ENCODE peak calls at places on chromosomes 7 and 10, in five cellular contexts. I, Q, H, U and R are unnamed samples.

GRCh38 chr7:42407828-42408227 is 170.8 kb upstream of the GLI3 start:
- DNase-seq in I (no peak), Q (no peak), H (no peak), U (no peak), R (no peak)

GRCh38 chr7:100444311-100445278 is 8.3 kb upstream of the PPP1R35 start:
- DNase-seq in I (peak; percentile 74), Q (no peak), H (no peak), U (peak; percentile 63), R (peak; percentile 41)

GRCh38 chr10:130787821-130788220 is 523.7 kb downstream of the TCERG1L start:
- DNase-seq in I (no peak), Q (no peak), H (no peak), U (no peak), R (no peak)

GRCh38 chr10:130333185-130333584 is 197.0 kb downstream of the GLRX3 start:
- DNase-seq in I (no peak), Q (no peak), H (no peak), U (no peak), R (no peak)

GRCh38 chr10:53997953-53998352 is 803.1 kb downstream of the PCDH15 start:
- DNase-seq in I (no peak), Q (no peak), H (no peak), U (no peak), R (no peak)

GRCh38 chr10:132101529-132101928 is 35.8 kb downstream of the JAKMIP3 start:
- DNase-seq in I (no peak), Q (no peak), H (peak; percentile 50), U (no peak), R (peak; percentile 34)

GRCh38 chr7:101856488-101857357 is 39.3 kb downstream of the CUX1 start:
- DNase-seq in I (peak; percentile 88), Q (no peak), H (no peak), U (peak; percentile 90), R (peak; percentile 73)

GRCh38 chr7:103524042-103524907 is 78.3 kb upstream of the SLC26A5 start:
- DNase-seq in I (peak; percentile 68), Q (peak; percentile 29), H (no peak), U (peak; percentile 17), R (no peak)

GRCh38 chr7:137337902-137338301 is 5.6 kb downstream of the PTN start:
- DNase-seq in I (no peak), Q (no peak), H (no peak), U (no peak), R (no peak)

GRCh38 chr10:10886861-10887539 is 130.7 kb upstream of the CELF2 start:
- DNase-seq in I (no peak), Q (no peak), H (no peak), U (no peak), R (no peak)

GRCh38 chr10:26555719-26556368 is 117.7 kb downstream of the APBB1IP start:
- DNase-seq in I (no peak), Q (no peak), H (no peak), U (no peak), R (no peak)

GRCh38 chr7:128431221-128431620 is 21.4 kb upstream of the IMPDH1 start:
- DNase-seq in I (no peak), Q (no peak), H (no peak), U (no peak), R (peak; percentile 62)

GRCh38 chr10:42859256-42859655 is 76.7 kb downstream of the BMS1 start:
- DNase-seq in I (no peak), Q (no peak), H (no peak), U (no peak), R (no peak)

GRCh38 chr10:86603256-86603655 is 51.1 kb upstream of the OPN4 start:
- DNase-seq in I (no peak), Q (no peak), H (no peak), U (no peak), R (no peak)

GRCh38 chr10:30219977-30220751 is 128.9 kb downstream of the MTPAP start:
- DNase-seq in I (peak; percentile 51), Q (no peak), H (no peak), U (no peak), R (no peak)

DNA sequence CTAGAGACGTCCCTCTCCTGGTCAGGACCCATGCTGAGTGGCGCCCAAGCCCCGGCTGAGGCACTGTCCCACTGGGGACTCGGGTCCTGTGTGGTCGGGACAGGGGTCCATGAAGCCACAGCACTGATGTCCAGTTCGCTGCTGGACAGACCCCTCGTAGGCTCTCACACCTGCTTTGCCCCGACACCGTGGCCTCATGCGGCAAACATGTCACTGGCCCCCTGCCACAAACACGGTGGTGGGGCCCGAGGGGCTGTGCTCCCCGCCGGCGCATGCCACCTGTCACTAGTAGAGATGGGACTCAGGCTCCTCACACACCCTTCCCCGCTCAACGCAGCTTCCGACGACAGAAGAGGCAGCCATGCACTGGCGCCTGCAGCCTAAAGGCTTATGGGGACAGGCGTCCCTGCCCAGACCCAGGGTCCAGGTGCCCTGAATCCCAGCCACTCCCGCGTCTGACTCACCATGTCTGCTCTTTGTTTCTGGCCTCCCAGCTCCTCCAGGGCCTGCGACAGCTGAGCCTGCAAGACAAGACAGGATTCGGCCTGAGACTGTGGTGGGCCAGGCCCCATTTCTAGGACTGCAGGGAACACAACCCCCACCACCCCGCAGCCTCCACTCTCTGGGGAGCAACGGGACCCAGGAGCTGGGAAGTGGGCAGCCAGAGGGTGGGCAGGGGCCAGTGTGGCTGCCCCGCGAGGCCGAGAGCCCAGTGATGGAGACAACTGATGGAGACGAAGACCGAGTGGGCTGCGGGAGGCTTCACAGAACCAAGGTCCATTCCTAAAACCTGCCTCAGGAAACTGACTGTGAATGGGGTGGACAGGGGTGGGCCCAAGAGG is 230.9 kb downstream of the MAD1L1 start:
- DNase-seq in I (no peak), Q (peak; percentile 8), H (no peak), U (no peak), R (no peak)
- H4K91ac ChIP-seq in I (no peak overlapping the region), Q (peak overlapping the region; percentile 53), H (no peak overlapping the region), U (no peak overlapping the region), R (no peak overlapping the region)

GRCh38 chr10:74792726-74793125 is 33.7 kb upstream of the KAT6B start:
- DNase-seq in I (no peak), Q (no peak), H (no peak), U (no peak), R (no peak)

GRCh38 chr10:74794531-74794930 is 31.9 kb upstream of the KAT6B start:
- DNase-seq in I (no peak), Q (no peak), H (no peak), U (no peak), R (no peak)

GRCh38 chr10:74801447-74801846 is 25.0 kb upstream of the KAT6B start:
- DNase-seq in I (no peak), Q (no peak), H (no peak), U (no peak), R (no peak)

GRCh38 chr10:74799840-74800239 is 26.6 kb upstream of the KAT6B start:
- DNase-seq in I (peak; percentile 94), Q (no peak), H (no peak), U (peak; percentile 66), R (no peak)

GRCh38 chr10:74797550-74797949 is 28.9 kb upstream of the KAT6B start:
- DNase-seq in I (no peak), Q (no peak), H (no peak), U (no peak), R (no peak)
- H3K27ac ChIP-seq in I (no peak overlapping the region), Q (no peak overlapping the region), H (no peak overlapping the region), U (no peak overlapping the region), R (no peak overlapping the region)

GRCh38 chr7:517848-518629 is 1.6 kb downstream of the PDGFA start:
- DNase-seq in I (peak; percentile 58), Q (peak; percentile 35), H (peak; percentile 72), U (peak; percentile 77), R (no peak)
- H3K18ac ChIP-seq in I (no peak overlapping the region), Q (peak overlapping the region; percentile 76), H (peak overlapping the region; percentile 48), U (peak overlapping the region; percentile 44), R (no peak overlapping the region)

DNA sequence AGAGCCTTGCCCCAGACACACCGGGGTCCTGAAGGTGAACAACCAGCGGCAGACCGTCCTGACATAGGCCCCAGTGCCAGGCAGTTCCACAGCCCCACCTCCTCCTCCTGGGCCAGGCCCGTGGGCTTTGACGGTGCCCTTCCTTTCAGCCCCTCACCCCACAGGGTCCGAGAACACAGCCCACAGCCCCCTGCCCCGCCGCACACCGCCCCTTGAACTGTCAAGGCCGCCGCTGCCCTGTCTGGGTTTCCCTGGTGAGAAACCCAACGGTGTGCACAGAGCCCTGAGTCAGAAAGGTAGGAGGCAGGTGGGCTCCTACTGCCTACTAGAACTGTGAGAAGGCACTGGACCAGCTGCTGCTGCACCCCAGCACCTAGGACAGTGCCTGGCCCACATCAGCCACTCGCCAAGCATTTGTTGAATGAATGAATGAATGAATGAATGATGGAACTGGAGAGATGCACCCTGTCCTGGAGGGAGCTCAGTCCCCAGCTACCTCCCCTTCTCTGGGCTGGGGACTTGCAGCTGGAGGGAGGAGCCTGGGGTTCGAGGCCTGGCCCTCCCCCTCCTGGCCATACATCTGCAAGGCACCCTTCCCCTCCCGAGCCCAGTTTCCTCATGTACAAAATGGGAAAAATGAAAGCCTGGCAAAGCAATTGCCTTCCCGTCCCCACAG is 117.9 kb downstream of the SLIT1 start:
- DNase-seq in I (no peak), Q (no peak), H (no peak), U (no peak), R (no peak)
- H4K91ac ChIP-seq in I (no peak overlapping the region), Q (no peak overlapping the region), H (no peak overlapping the region), U (no peak overlapping the region), R (no peak overlapping the region)

DNA sequence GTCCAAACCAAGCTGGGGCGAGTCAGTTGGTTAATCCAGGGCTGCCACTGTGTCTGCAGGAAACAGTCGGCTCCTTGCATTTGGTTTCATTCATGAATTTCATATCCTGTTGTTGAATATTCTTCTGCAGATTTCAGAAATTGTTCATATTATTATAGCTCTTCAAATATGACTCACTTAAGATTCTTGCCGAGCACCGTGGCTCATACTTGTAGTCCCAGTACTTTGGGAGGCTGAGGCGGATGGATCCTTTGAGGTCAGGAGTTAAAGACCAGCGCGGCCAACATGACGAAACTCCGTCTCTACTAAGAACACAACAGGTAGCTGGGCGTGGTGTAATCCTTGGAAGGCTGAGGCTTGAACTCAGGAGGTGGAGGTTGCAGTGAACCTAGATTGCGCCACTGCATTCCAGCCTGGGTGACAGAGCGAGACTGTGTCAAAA is 24.0 kb downstream of the PFKP start:
- DNase-seq in I (peak; percentile 94), Q (no peak), H (no peak), U (peak; percentile 64), R (no peak)
- H3K27ac ChIP-seq in I (peak overlapping the region; percentile 81), Q (no peak overlapping the region), H (no peak overlapping the region), U (peak overlapping the region; percentile 93), R (no peak overlapping the region)

GRCh38 chr10:88343761-88344484 is 239.2 kb downstream of the RNLS start:
- DNase-seq in I (no peak), Q (no peak), H (no peak), U (peak; percentile 38), R (no peak)
- H3K18ac ChIP-seq in I (no peak overlapping the region), Q (no peak overlapping the region), H (no peak overlapping the region), U (no peak overlapping the region), R (no peak overlapping the region)

DNA sequence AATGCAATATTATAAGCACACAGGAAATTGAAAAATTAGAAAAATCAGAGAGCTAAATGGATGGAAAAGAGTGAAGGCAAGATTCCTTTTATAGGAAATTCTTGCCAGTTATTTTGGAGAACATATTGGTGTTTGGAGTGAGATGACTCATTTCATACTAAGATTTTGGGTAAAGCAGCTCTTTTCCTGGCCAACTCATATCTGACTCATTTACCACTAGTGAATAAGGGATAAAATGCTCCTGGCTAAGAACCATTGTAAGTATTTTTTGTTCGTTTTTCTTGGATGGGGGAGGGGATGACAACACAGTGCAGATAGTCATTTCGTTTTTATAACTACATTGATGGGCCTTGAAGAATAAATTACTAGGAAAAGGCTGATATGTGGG is 139.3 kb downstream of the TWIST1 start:
- DNase-seq in I (peak; percentile 95), Q (no peak), H (no peak), U (peak; percentile 60), R (no peak)
- H4K91ac ChIP-seq in I (no peak overlapping the region), Q (no peak overlapping the region), H (no peak overlapping the region), U (no peak overlapping the region), R (no peak overlapping the region)